ENCODE peak calls at places on chromosomes 13 and 19, in nine cellular contexts. J is thyroid gland, R is GM23338, S is esophagus muscularis mucosa, T is ovary, I is endothelial cell of umbilical vein, Y is sigmoid colon, G is heart right ventricle, O is left ventricle myocardium inferior. H is an unnamed sample. For H3K27me3 and H3K4me1, the result is how much of the 10 kb centered on the place peaks cover.

GRCh38 chr19:44746946-44747738 is 1.4 kb upstream of the BCL3 start:
- DNase-seq in Y (peak), G (peak), J (peak), I (peak), S (peak), R (peak), O (peak), T (peak), H (no peak)

GRCh38 chr19:4120531-4120930 is 3.4 kb downstream of the MAP2K2 start:
- DNase-seq in Y (no peak), S (no peak), J (no peak), R (no peak), T (no peak), I (no peak), O (no peak), G (no peak), H (no peak)

GRCh38 chr13:100514788-100515409 is 73.7 kb downstream of the GGACT start:
- DNase-seq in J (peak), S (no peak), R (peak), G (peak), I (peak), Y (peak), O (peak), T (peak), H (peak)

GRCh38 chr13:102097708-102098107 is 304.1 kb downstream of the FGF14 start:
- DNase-seq in Y (no peak), R (no peak), I (no peak), J (no peak), S (no peak), T (no peak), O (no peak), G (no peak), H (no peak)

GRCh38 chr19:38252935-38253691 is 3.1 kb downstream of the PPP1R14A start:
- DNase-seq in R (no peak), O (peak), Y (peak), S (peak), J (no peak), G (peak), T (peak), I (no peak), H (no peak)

GRCh38 chr19:43470288-43470687 is 4.9 kb upstream of the LYPD3 start:
- DNase-seq in J (no peak), I (no peak), R (peak), Y (no peak), S (no peak), O (no peak), T (no peak), G (no peak), H (no peak)

GRCh38 chr13:113635048-113635420 is 23.0 kb downstream of the ATP4B start:
- DNase-seq in G (no peak), R (no peak), Y (no peak), I (no peak), J (no peak), O (peak), S (no peak), T (no peak), H (no peak)

GRCh38 chr19:35796645-35797542 is 15.8 kb downstream of the PRODH2 start:
- DNase-seq in I (no peak), R (peak), T (no peak), Y (no peak), O (no peak), J (no peak), G (no peak), S (no peak), H (no peak)

GRCh38 chr13:47220453-47221150 is 323.7 kb upstream of the HTR2A start:
- DNase-seq in R (peak), O (no peak), J (no peak), Y (no peak), T (no peak), I (no peak), S (no peak), G (no peak), H (no peak)

GRCh38 chr19:48372904-48373303 is 8.7 kb downstream of the SYNGR4 start:
- DNase-seq in R (no peak), T (no peak), G (no peak), S (no peak), I (no peak), Y (no peak), O (no peak), J (peak), H (no peak)

GRCh38 chr19:16521715-16522289 is 20.4 kb downstream of the CHERP start:
- DNase-seq in Y (no peak), T (no peak), G (no peak), R (no peak), O (no peak), J (no peak), S (no peak), I (no peak), H (no peak)

GRCh38 chr13:58908019-58908679 is 1255.6 kb downstream of the DIAPH3 start:
- DNase-seq in S (no peak), G (no peak), R (no peak), O (no peak), Y (no peak), I (no peak), T (no peak), J (no peak), H (no peak)

GRCh38 chr19:45218887-45219780 is 26.1 kb downstream of the EXOC3L2 start:
- DNase-seq in Y (no peak), J (no peak), R (no peak), S (no peak), I (no peak), G (no peak), T (no peak), O (no peak), H (no peak)

GRCh38 chr13:66501187-66501586 is 728.9 kb downstream of the PCDH9 start:
- DNase-seq in S (no peak), G (no peak), O (no peak), I (no peak), J (no peak), R (no peak), T (no peak), Y (no peak), H (no peak)

GRCh38 chr19:40321076-40321475 is 27.1 kb downstream of the C19orf47 start:
- DNase-seq in S (no peak), R (no peak), I (no peak), O (no peak), J (no peak), Y (no peak), T (no peak), G (no peak), H (no peak)

GRCh38 chr13:53382008-53382407 is 353.4 kb downstream of the OLFM4 start:
- DNase-seq in R (peak), T (no peak), S (no peak), Y (no peak), I (no peak), G (no peak), O (no peak), J (no peak), H (peak)

GRCh38 chr13:96091164-96091931 is 1.4 kb downstream of the HS6ST3 start:
- DNase-seq in O (peak), J (peak), S (no peak), I (peak), Y (no peak), R (peak), T (no peak), G (peak), H (no peak)

GRCh38 chr13:47277774-47278173 is 380.9 kb upstream of the HTR2A start:
- DNase-seq in G (no peak), S (no peak), R (no peak), T (no peak), J (peak), Y (no peak), I (no peak), O (no peak), H (no peak)

GRCh38 chr19:36060430-36060829 is 5.7 kb downstream of the WDR62 start:
- DNase-seq in Y (no peak), S (no peak), G (peak), R (peak), O (peak), I (peak), T (no peak), J (no peak), H (no peak)

GRCh38 chr19:42601811-42602443 is 7.2 kb upstream of the CEACAM8 start:
- DNase-seq in Y (no peak), I (no peak), R (peak), T (no peak), G (no peak), O (no peak), S (no peak), J (no peak), H (no peak)

GRCh38 chr19:15379083-15379995 is at the start of gene AKAP8:
- DNase-seq in T (peak), S (peak), O (peak), J (peak), I (peak), Y (peak), G (peak), R (peak), H (peak)

GRCh38 chr19:11539495-11540365 is 1.1 kb downstream of the CNN1 start:
- DNase-seq in S (no peak), Y (peak), R (peak), I (no peak), G (no peak), O (peak), T (peak), J (no peak), H (no peak)

GRCh38 chr13:100543872-100544602 is 44.6 kb downstream of the GGACT start:
- DNase-seq in T (no peak), G (no peak), R (no peak), Y (no peak), O (no peak), I (peak), J (no peak), S (no peak), H (no peak)

GRCh38 chr19:14073232-14073924 is 792 bp downstream of the MISP3 start:
- DNase-seq in Y (peak), O (peak), R (peak), I (peak), S (no peak), T (peak), J (peak), G (peak), H (no peak)

GRCh38 chr13:26867451-26868067 is 107.0 kb upstream of the GPR12 start:
- DNase-seq in I (peak), J (no peak), O (no peak), Y (no peak), T (no peak), S (no peak), G (no peak), R (peak), H (no peak)

GRCh38 chr19:42081584-42082258 is 5.8 kb downstream of the ZNF574 start:
- DNase-seq in I (peak), O (no peak), R (peak), T (no peak), Y (no peak), J (no peak), S (no peak), G (no peak), H (no peak)

GRCh38 chr13:92948034-92948433 is 278.6 kb upstream of the GPC6 start:
- DNase-seq in T (no peak), I (no peak), G (no peak), Y (no peak), O (no peak), J (no peak), S (no peak), R (no peak), H (no peak)

GRCh38 chr19:35040826-35041547 is 534 bp upstream of the HPN start:
- DNase-seq in T (peak), Y (peak), R (peak), I (peak), J (peak), O (peak), G (peak), S (peak), H (no peak)

GRCh38 chr13:33520480-33520839 is 234.9 kb upstream of the STARD13 start:
- DNase-seq in R (no peak), G (no peak), T (no peak), I (no peak), S (no peak), J (no peak), O (no peak), Y (no peak), H (no peak)

GRCh38 chr19:41031926-41032325 is 40.8 kb downstream of the CYP2B6 start:
- DNase-seq in S (peak), G (no peak), I (no peak), O (no peak), T (no peak), J (no peak), Y (no peak), R (no peak), H (no peak)

DNA sequence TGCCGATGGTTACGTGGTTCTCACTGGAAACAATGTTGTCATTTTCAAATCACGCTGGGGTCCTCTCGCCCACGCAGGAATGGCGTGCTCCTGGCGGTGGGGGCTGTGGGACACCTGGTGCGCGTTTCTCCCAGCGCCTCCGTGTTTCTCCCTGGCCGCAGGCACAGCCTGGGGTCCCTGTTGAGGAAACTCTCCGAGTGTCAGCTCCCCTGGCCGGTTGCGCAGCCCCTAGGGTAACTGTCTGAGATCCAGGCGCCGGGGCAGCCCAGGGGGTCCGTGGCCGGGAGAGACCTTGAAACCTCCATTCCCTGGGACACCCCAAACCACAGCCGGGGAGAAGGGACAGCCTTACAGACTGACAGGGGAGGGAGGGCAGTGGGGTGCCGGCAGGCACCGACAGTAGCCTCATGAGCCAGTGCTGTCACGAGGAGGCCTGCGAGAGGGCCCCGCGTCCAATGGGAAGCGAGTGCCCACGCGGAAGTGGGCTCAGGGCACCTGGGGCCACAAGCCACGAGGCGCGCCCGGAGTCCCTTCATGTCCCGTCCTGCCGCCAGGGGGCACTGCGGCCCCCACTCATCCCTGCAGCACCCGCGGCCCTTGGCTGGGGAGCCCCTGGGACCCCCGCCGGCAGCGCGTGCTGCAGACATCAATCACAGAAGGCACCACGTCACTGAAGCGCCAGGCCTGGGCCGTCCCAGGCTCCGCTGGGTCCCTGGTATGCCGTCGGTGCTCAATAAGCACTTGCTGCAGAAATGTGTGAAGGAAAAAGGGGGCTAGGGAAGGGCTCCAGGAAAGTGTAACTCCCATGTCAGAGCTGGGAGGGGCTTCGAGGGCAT is 9.5 kb downstream of the ADAMTSL5 start:
- DNase-seq in O (no peak), G (peak), S (no peak), I (no peak), Y (peak), R (peak), T (peak), J (peak), H (no peak)
- H3K27me3 ChIP-seq in O (under half), G (under half), S (under half), I (under half), Y (under half), R (under half), T (under half), J (under half), H (under half)

DNA sequence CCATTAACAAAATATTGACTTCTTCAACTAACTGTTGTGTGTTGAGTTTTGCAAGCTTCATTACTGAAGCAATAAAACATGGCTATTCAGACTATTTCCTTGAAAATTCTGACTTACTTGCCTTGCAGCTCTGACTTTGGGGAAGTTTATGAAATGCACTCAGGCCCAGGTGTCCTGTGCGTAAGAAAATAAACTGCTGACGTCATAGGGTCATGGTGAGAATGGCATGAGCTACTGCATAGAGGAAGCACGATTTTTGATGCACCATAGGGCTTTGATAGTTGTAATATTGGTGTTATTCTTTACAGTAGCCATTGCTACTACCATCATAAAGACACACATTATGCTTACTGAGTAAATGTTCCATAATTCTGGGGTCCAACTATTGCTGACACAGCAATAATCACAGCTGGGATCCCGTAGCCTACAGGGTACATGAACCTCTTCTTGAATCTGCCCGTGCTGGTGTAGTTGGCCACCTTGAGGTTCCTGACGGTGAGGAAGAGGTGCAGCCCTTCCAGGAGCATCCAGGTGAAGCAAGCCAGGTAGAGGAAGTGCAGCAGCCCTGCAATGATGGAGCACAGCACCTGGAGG is 57.9 kb downstream of the MBD3L2B start:
- DNase-seq in O (no peak), J (no peak), R (no peak), T (no peak), Y (no peak), I (no peak), G (no peak), S (no peak), H (no peak)
- H3K4me1 ChIP-seq in O (under half), J (under half), R (under half), T (under half), Y (under half), I (under half), G (under half), S (under half), H (under half)

DNA sequence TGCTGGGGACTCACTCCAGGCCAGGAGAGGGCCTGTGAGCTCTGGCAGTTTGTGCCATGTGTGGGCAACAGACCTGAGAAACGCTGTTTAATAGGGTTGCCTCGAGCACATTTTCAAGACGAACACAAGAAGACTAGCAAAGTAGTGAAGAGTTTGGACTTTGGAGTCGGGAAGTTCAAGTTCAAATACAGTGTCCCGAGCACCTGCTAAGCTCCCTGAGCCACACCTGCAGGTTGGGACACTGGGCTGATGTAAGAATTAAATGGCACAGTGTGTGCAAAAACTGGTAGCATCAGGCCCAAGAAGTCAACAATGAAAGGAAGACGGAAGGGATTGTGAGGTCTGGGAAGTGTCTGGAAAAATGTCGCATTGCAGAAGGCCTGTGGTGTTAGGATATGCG is 112.8 kb upstream of the PABPC3 start:
- DNase-seq in S (no peak), R (no peak), I (no peak), J (no peak), T (no peak), O (no peak), G (no peak), Y (no peak), H (no peak)
- H3K27ac ChIP-seq in S (no peak), R (no peak), I (no peak), J (no peak), T (no peak), O (no peak), G (no peak), Y (no peak), H (no peak)

DNA sequence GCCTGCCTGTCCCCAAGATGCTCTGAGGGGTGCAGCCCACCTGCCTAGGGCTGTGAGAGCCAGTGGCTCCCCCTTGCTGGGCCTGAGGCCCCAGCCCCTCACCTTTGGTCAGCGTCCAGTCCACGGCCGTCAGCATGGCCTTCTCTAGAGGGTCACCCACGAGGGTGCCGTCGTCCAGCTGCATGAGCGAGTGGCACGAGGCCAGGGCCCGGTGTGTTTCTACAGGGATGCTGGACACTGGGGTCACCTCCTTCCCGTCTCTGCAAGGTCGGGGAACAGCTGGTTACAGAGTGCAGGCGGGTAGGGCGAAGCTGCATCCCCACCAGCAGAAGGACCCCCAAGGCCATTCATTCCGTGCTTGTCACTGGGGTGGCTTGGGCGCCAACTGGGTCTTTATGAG is 9.0 kb downstream of the ATP13A1 start:
- DNase-seq in O (no peak), I (no peak), S (no peak), G (no peak), R (no peak), Y (no peak), J (no peak), T (no peak), H (no peak)
- H3K27me3 ChIP-seq in O (under half), I (under half), S (under half), G (under half), R (under half), Y (under half), J (under half), T (under half), H (under half)

DNA sequence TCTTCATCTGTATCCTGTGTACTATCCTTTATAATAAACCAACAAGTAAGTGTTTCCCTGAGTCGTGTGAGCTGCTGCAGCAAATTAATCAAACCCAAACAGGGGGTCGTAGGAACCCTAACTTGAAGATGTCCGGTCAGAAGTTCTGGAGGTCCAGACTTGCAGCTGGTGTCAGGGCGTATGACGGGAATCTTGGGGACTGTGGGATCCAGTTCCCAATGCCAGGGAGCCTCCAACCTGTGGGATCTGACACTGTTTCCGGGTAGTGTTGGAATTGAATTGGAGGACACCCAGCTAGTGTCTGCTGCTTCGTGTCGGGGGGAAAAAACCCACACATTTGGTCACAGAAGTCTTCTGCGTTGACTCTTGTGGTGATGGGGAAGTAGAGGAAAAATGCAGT is 52.1 kb upstream of the AMER2 start:
- DNase-seq in J (no peak), I (no peak), Y (no peak), R (no peak), G (no peak), O (no peak), T (no peak), S (peak), H (no peak)
- H3K4me1 ChIP-seq in J (under half), I (under half), Y (under half), R (under half), G (under half), O (under half), T (under half), S (under half), H (under half)

GRCh38 chr19:1169921-1170885 is 3.9 kb downstream of the SBNO2 start:
- DNase-seq in O (no peak), T (peak), G (no peak), J (no peak), S (no peak), Y (peak), R (no peak), I (no peak), H (no peak)
- H3K27ac ChIP-seq in O (no peak), T (peak), G (no peak), J (no peak), S (peak), Y (peak), R (peak), I (no peak), H (no peak)

DNA sequence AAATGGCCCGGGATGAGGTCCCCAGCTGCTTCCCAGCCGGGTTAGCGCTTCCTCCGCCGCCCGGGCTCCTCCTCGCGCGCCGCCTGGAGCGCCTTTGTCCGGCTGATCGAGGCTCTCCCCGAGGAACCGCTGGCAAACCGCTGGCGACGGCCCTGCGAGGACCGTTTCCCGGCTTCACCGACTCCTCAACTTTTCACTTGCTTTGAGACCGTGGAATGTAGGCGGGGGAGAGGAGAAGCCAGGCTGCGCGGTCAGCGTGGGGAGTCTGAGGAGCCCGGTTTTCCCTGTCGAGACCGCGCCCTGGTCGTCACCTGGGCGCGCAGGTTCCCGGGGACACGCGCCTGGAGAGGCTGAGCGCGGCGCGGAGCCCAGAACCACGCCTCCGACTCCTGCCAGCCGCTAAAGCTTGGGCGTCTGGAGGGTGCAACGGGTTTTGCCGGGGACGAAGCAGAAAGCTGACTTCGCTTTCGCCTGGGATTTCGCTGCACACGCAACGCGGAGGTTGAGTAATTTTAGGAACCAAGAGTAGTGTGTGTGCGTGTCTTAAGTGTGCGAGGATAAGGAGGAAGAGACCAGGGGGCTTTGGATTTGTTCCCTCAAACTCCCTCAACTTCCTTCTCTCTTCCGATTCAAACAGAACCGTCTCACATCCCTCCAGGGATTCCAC is 7.3 kb upstream of the DGKH start:
- DNase-seq in I (peak), R (peak), J (peak), S (no peak), T (peak), Y (peak), O (peak), G (peak), H (no peak)
- H3K27me3 ChIP-seq in I (under half), R (half or more), J (under half), S (under half), T (under half), Y (under half), O (under half), G (under half), H (under half)

H was measured in iPS DF 6.9.